ENCODE peak calls at places on chromosomes 3 and 15, in ten cellular contexts. C, W, L, T, Z, M, S, G, N and Y are unnamed samples.

GRCh38 chr3:64224826-64225606 is at the start of gene PRICKLE2:
- DNase-seq in C (no peak), W (no peak), L (peak), T (peak), Z (no peak), M (peak), S (peak), G (no peak), N (peak), Y (peak)

GRCh38 chr3:188779537-188779936 is 392.2 kb upstream of the TPRG1 start:
- DNase-seq in C (no peak), W (no peak), L (no peak), T (no peak), Z (no peak), M (no peak), S (no peak), G (no peak), N (no peak), Y (no peak)

GRCh38 chr3:38521391-38521987 is 25.3 kb downstream of the EXOG start:
- DNase-seq in C (peak), W (no peak), L (peak), T (peak), Z (peak), M (peak), S (peak), G (peak), N (peak), Y (peak)

GRCh38 chr3:195247863-195248189 is 23.1 kb downstream of the XXYLT1 start:
- DNase-seq in C (no peak), W (no peak), L (no peak), T (no peak), Z (no peak), M (no peak), S (no peak), G (no peak), N (no peak), Y (no peak)

GRCh38 chr15:100103828-100104227 is 237.9 kb downstream of the ADAMTS17 start:
- DNase-seq in C (no peak), W (no peak), L (no peak), T (no peak), Z (no peak), M (no peak), S (no peak), G (no peak), N (no peak), Y (no peak)

GRCh38 chr15:55774113-55774970 is 31.4 kb upstream of the PRTG start:
- DNase-seq in C (no peak), W (peak), L (peak), T (peak), Z (no peak), M (peak), S (peak), G (peak), N (peak), Y (peak)

GRCh38 chr15:50380089-50380488 is 25.1 kb upstream of the GABPB1 start:
- DNase-seq in C (no peak), W (no peak), L (no peak), T (no peak), Z (no peak), M (no peak), S (no peak), G (no peak), N (no peak), Y (no peak)

GRCh38 chr3:160355826-160356225 is 43.2 kb downstream of the IFT80 start:
- DNase-seq in C (no peak), W (no peak), L (no peak), T (no peak), Z (no peak), M (no peak), S (no peak), G (no peak), N (no peak), Y (no peak)

GRCh38 chr3:139113231-139113749 is 68.6 kb upstream of the PRR23C start:
- DNase-seq in C (no peak), W (no peak), L (no peak), T (no peak), Z (no peak), M (no peak), S (no peak), G (no peak), N (no peak), Y (no peak)

GRCh38 chr3:118974356-118975097 is 60.1 kb downstream of the IGSF11 start:
- DNase-seq in C (no peak), W (no peak), L (no peak), T (no peak), Z (no peak), M (no peak), S (no peak), G (no peak), N (no peak), Y (no peak)

GRCh38 chr3:155673411-155673810 is 71.5 kb downstream of the PLCH1 start:
- DNase-seq in C (no peak), W (no peak), L (no peak), T (no peak), Z (no peak), M (no peak), S (no peak), G (no peak), N (no peak), Y (no peak)

GRCh38 chr15:60713096-60714084 is 234.4 kb upstream of the ICE2 start:
- DNase-seq in C (no peak), W (no peak), L (no peak), T (no peak), Z (no peak), M (peak), S (no peak), G (no peak), N (peak), Y (no peak)

GRCh38 chr3:155946178-155946577 is 75.7 kb downstream of the GMPS start:
- DNase-seq in C (no peak), W (no peak), L (no peak), T (no peak), Z (no peak), M (peak), S (no peak), G (no peak), N (no peak), Y (no peak)

GRCh38 chr3:180571831-180572578 is 30.0 kb upstream of the TTC14 start:
- DNase-seq in C (no peak), W (no peak), L (no peak), T (no peak), Z (no peak), M (no peak), S (no peak), G (no peak), N (no peak), Y (no peak)

GRCh38 chr3:70433091-70433490 is 120.7 kb upstream of the MDFIC2 start:
- DNase-seq in C (no peak), W (no peak), L (no peak), T (no peak), Z (no peak), M (no peak), S (no peak), G (no peak), N (no peak), Y (no peak)

GRCh38 chr15:57224664-57225063 is 151.6 kb upstream of the CGNL1 start:
- DNase-seq in C (no peak), W (no peak), L (no peak), T (no peak), Z (no peak), M (no peak), S (no peak), G (no peak), N (no peak), Y (no peak)

GRCh38 chr3:71130516-71131384 is 452.8 kb downstream of the FOXP1 start:
- DNase-seq in C (peak), W (no peak), L (peak), T (no peak), Z (peak), M (peak), S (peak), G (peak), N (peak), Y (peak)

GRCh38 chr3:37229291-37229690 is 54.9 kb upstream of the LRRFIP2 start:
- DNase-seq in C (no peak), W (no peak), L (no peak), T (no peak), Z (no peak), M (no peak), S (no peak), G (no peak), N (no peak), Y (no peak)

GRCh38 chr15:39944711-39945110 is 10.8 kb downstream of the EIF2AK4 start:
- DNase-seq in C (no peak), W (no peak), L (no peak), T (no peak), Z (no peak), M (no peak), S (no peak), G (no peak), N (no peak), Y (no peak)

GRCh38 chr3:35950045-35950444 is 310.7 kb downstream of the ARPP21 start:
- DNase-seq in C (no peak), W (no peak), L (no peak), T (no peak), Z (no peak), M (no peak), S (no peak), G (no peak), N (no peak), Y (no peak)

GRCh38 chr3:125003369-125003853 is 52.4 kb downstream of the HEG1 start:
- DNase-seq in C (no peak), W (no peak), L (no peak), T (no peak), Z (no peak), M (no peak), S (peak), G (no peak), N (no peak), Y (peak)

GRCh38 chr3:151146071-151146730 is 56.8 kb downstream of the GPR171 start:
- DNase-seq in C (peak), W (peak), L (peak), T (peak), Z (peak), M (peak), S (peak), G (peak), N (peak), Y (peak)

GRCh38 chr3:75180945-75181298 is 483.2 kb upstream of the FRG2C start:
- DNase-seq in C (no peak), W (no peak), L (no peak), T (no peak), Z (no peak), M (no peak), S (no peak), G (no peak), N (no peak), Y (no peak)

GRCh38 chr15:69482686-69483256 is 30.2 kb downstream of the RPLP1 start:
- DNase-seq in C (no peak), W (no peak), L (no peak), T (no peak), Z (no peak), M (no peak), S (no peak), G (no peak), N (no peak), Y (no peak)

GRCh38 chr3:193207290-193207689 is 33.7 kb upstream of the PLAAT1 start:
- DNase-seq in C (no peak), W (no peak), L (no peak), T (no peak), Z (no peak), M (no peak), S (no peak), G (no peak), N (no peak), Y (no peak)

GRCh38 chr3:63492464-63492863 is 160.0 kb upstream of the SNTN start:
- DNase-seq in C (no peak), W (no peak), L (no peak), T (no peak), Z (no peak), M (no peak), S (no peak), G (no peak), N (no peak), Y (no peak)

GRCh38 chr3:71503525-71504249 is 79.8 kb downstream of the FOXP1 start:
- DNase-seq in C (no peak), W (no peak), L (no peak), T (no peak), Z (no peak), M (no peak), S (no peak), G (no peak), N (no peak), Y (no peak)